ENCODE peak calls at places on chromosomes 12 and 14, in nine cellular contexts. F is activated CD8-positive, alpha-beta T cell treated with anti-CD3 and anti-CD28 coated beads for 36 hours; X is posterior vena cava; A is ACHN; H is GM06990; N is ecto neural progenitor cell; D is DMS 273 treated with DMSO at 0.1 percent for 48 hours; C is AG04450; L is effector memory CD4-positive, alpha-beta T cell. S is an unnamed sample.

GRCh38 chr14:58298477-58298879 is at the start of gene ARID4A:
- DNase-seq in A (no peak), X (peak), F (peak), N (peak), L (no peak), D (no peak), H (no peak), C (no peak), S (peak)

GRCh38 chr12:57454566-57455373 is at the start of gene INHBE:
- DNase-seq in N (peak), H (no peak), F (peak), X (peak), A (no peak), D (peak), L (no peak), C (peak), S (no peak)

GRCh38 chr14:58788655-58789054 is 150.9 kb downstream of the DACT1 start:
- DNase-seq in A (no peak), D (no peak), H (no peak), N (no peak), C (no peak), X (no peak), L (no peak), F (no peak), S (no peak)

GRCh38 chr14:76467843-76468242 is 91.9 kb downstream of the ESRRB start:
- DNase-seq in N (no peak), C (no peak), L (no peak), D (no peak), H (no peak), A (no peak), X (peak), F (no peak), S (no peak)

GRCh38 chr14:63273717-63274673 is 44.7 kb downstream of the GPHB5 start:
- DNase-seq in D (no peak), C (no peak), H (no peak), X (no peak), A (no peak), L (no peak), N (no peak), F (no peak), S (no peak)

GRCh38 chr14:74346341-74346740 is 1.9 kb upstream of the VRTN start:
- DNase-seq in H (no peak), A (no peak), N (no peak), D (no peak), C (no peak), L (no peak), F (no peak), X (no peak), S (no peak)

GRCh38 chr12:59041241-59042121 is 121.2 kb upstream of the LRIG3 start:
- DNase-seq in X (no peak), C (peak), N (no peak), A (peak), L (no peak), D (no peak), F (no peak), H (no peak), S (no peak)

GRCh38 chr12:68065163-68065562 is 75.9 kb downstream of the IFNG-AS1 start:
- DNase-seq in A (no peak), C (no peak), H (no peak), L (no peak), N (no peak), F (no peak), D (no peak), X (no peak), S (no peak)

GRCh38 chr14:76666746-76667145 is 94.5 kb upstream of the VASH1 start:
- DNase-seq in L (no peak), A (no peak), D (no peak), C (no peak), F (no peak), N (peak), H (no peak), X (no peak), S (no peak)

GRCh38 chr12:106274012-106274411 is 26.2 kb upstream of the CKAP4 start:
- DNase-seq in D (no peak), X (no peak), C (no peak), A (no peak), L (no peak), F (no peak), N (no peak), H (no peak), S (no peak)

GRCh38 chr12:18421840-18422239 is 160.5 kb downstream of the PIK3C2G start:
- DNase-seq in H (no peak), L (no peak), F (no peak), C (no peak), A (no peak), X (no peak), D (no peak), N (no peak), S (no peak)

GRCh38 chr12:138898-139534 is 72.4 kb downstream of the IQSEC3 start:
- DNase-seq in F (peak), D (no peak), X (no peak), N (peak), C (no peak), A (no peak), H (no peak), L (no peak), S (no peak)

GRCh38 chr12:68915055-68915454 is 17.9 kb downstream of the CPM start:
- DNase-seq in H (no peak), X (no peak), F (no peak), A (no peak), C (peak), D (no peak), N (no peak), L (no peak), S (no peak)

GRCh38 chr14:101495284-101495683 is 66.0 kb upstream of the DIO3 start:
- DNase-seq in L (no peak), F (no peak), X (peak), C (no peak), H (no peak), A (no peak), N (no peak), D (no peak), S (no peak)

GRCh38 chr14:56461876-56462275 is 117.7 kb upstream of the TMEM260 start:
- DNase-seq in N (no peak), A (no peak), C (no peak), H (no peak), X (no peak), F (no peak), L (no peak), D (no peak), S (no peak)

GRCh38 chr12:25052191-25053020 is 103.5 kb upstream of the BCAT1 start:
- DNase-seq in L (peak), X (no peak), C (no peak), D (no peak), A (no peak), H (peak), N (no peak), F (peak), S (no peak)

GRCh38 chr14:31677630-31678029 is 116.4 kb downstream of the NUBPL start:
- DNase-seq in F (no peak), X (no peak), A (no peak), N (no peak), L (no peak), H (no peak), D (no peak), C (no peak), S (no peak)

GRCh38 chr12:52093346-52093745 is 13.8 kb downstream of the SMIM41 start:
- DNase-seq in C (no peak), A (no peak), X (no peak), N (no peak), D (no peak), F (no peak), L (no peak), H (no peak), S (no peak)

GRCh38 chr12:89844539-89844938 is 135.9 kb upstream of the ATP2B1 start:
- DNase-seq in A (no peak), F (no peak), H (no peak), N (no peak), C (no peak), X (no peak), D (no peak), L (no peak), S (no peak)

GRCh38 chr14:61475316-61475715 is 153.9 kb downstream of the PRKCH start:
- DNase-seq in D (no peak), C (peak), A (peak), F (no peak), H (no peak), N (no peak), L (no peak), X (no peak), S (no peak)

GRCh38 chr12:43861847-43862150 is 25.9 kb downstream of the TMEM117 start:
- DNase-seq in F (no peak), L (no peak), X (no peak), N (no peak), D (no peak), H (no peak), A (no peak), C (no peak), S (no peak)

GRCh38 chr14:70257526-70257925 is 68.8 kb upstream of the SLC8A3 start:
- DNase-seq in F (peak), N (no peak), X (no peak), H (no peak), C (no peak), L (no peak), D (no peak), A (peak), S (no peak)

GRCh38 chr14:90302529-90303303 is 29.0 kb downstream of the NRDE2 start:
- DNase-seq in C (no peak), F (no peak), N (no peak), H (no peak), D (no peak), A (no peak), L (no peak), X (no peak), S (no peak)

GRCh38 chr12:1680804-1681492 is 9.9 kb upstream of the ADIPOR2 start:
- DNase-seq in N (no peak), H (no peak), L (no peak), F (no peak), A (no peak), X (no peak), D (no peak), C (no peak), S (no peak)

GRCh38 chr12:12976366-12976765 is 23.7 kb downstream of the HEBP1 start:
- DNase-seq in L (no peak), A (peak), H (no peak), D (no peak), X (no peak), F (no peak), N (no peak), C (peak), S (no peak)

GRCh38 chr12:105330938-105331804 is 680 bp downstream of the C12orf75 start:
- DNase-seq in H (peak), N (peak), X (peak), A (peak), D (no peak), L (peak), F (peak), C (no peak), S (no peak)

GRCh38 chr14:102317564-102318248 is 1.8 kb upstream of the ZNF839 start:
- DNase-seq in A (peak), H (no peak), L (no peak), D (peak), N (no peak), F (peak), C (no peak), X (no peak), S (no peak)

GRCh38 chr14:58829594-58829993 is 191.8 kb downstream of the DACT1 start:
- DNase-seq in N (no peak), X (no peak), C (no peak), D (no peak), L (no peak), F (no peak), A (no peak), H (no peak), S (no peak)

GRCh38 chr14:90381999-90382451 is 14.8 kb upstream of the CALM1 start:
- DNase-seq in C (no peak), L (peak), D (no peak), F (peak), A (no peak), N (no peak), X (no peak), H (no peak), S (no peak)

GRCh38 chr14:55107766-55108554 is 21.1 kb upstream of the LGALS3 start:
- DNase-seq in F (peak), L (peak), N (no peak), A (peak), H (no peak), D (peak), X (peak), C (peak), S (no peak)

GRCh38 chr12:72074956-72075355 is 136.3 kb downstream of the TPH2 start:
- DNase-seq in X (no peak), L (no peak), D (no peak), C (no peak), N (no peak), H (no peak), F (no peak), A (no peak), S (no peak)

GRCh38 chr14:102776761-102777710 is at the start of gene TRAF3:
- DNase-seq in H (peak), L (peak), D (peak), F (peak), N (peak), X (peak), A (peak), C (no peak), S (peak)

GRCh38 chr14:95346820-95347219 is 27.1 kb upstream of the CLMN start:
- DNase-seq in D (no peak), N (no peak), A (peak), L (no peak), F (no peak), H (no peak), C (no peak), X (no peak), S (no peak)

GRCh38 chr14:102097441-102098135 is 10.7 kb upstream of the HSP90AA1 start:
- DNase-seq in L (no peak), F (no peak), H (no peak), C (no peak), N (peak), A (no peak), D (no peak), X (peak), S (no peak)